ENCODE peak calls at places on chromosomes 12 and 14, in six cellular contexts. K is AG08396, W is ovary, T is LoVo, B is right lobe of liver, X is AG04450. E is an unnamed sample.

GRCh38 chr14:68888883-68889282 is 90.2 kb downstream of the ACTN1 start:
- DNase-seq in K (no peak), W (no peak), T (no peak), B (no peak), X (no peak), E (no peak)

GRCh38 chr12:111067498-111067897 is 147.1 kb upstream of the MYL2 start:
- DNase-seq in K (no peak), W (no peak), T (no peak), B (peak; percentile 85), X (no peak), E (no peak)

GRCh38 chr12:14256555-14257169 is 108.8 kb upstream of the ATF7IP start:
- DNase-seq in K (peak; percentile 71), W (peak; percentile 69), T (peak; percentile 76), B (peak; percentile 84), X (peak; percentile 73), E (peak; percentile 68)

GRCh38 chr14:80522936-80523335 is 311.6 kb upstream of the DIO2 start:
- DNase-seq in K (no peak), W (no peak), T (no peak), B (no peak), X (no peak), E (no peak)

GRCh38 chr14:23153891-23154796 is 29.3 kb downstream of the SLC7A8 start:
- DNase-seq in K (peak; percentile 87), W (peak; percentile 95), T (peak; percentile 78), B (peak; percentile 73), X (no peak), E (peak; percentile 49)

GRCh38 chr12:1716911-1717310 is 26.0 kb downstream of the ADIPOR2 start:
- DNase-seq in K (no peak), W (no peak), T (no peak), B (no peak), X (no peak), E (no peak)

GRCh38 chr12:67515679-67516363 is 132.7 kb upstream of the DYRK2 start:
- DNase-seq in K (no peak), W (no peak), T (no peak), B (no peak), X (no peak), E (no peak)

GRCh38 chr12:79997115-79997805 is 62.4 kb upstream of the PPP1R12A start:
- DNase-seq in K (no peak), W (no peak), T (no peak), B (no peak), X (no peak), E (no peak)

GRCh38 chr12:92539966-92540791 is 162.6 kb upstream of the PLEKHG7 start:
- DNase-seq in K (no peak), W (no peak), T (no peak), B (no peak), X (no peak), E (no peak)

GRCh38 chr12:47349770-47350408 is 270.1 kb upstream of the AMIGO2 start:
- DNase-seq in K (no peak), W (no peak), T (no peak), B (no peak), X (no peak), E (no peak)

GRCh38 chr12:123006977-123007376 is 26.5 kb downstream of the ARL6IP4 start:
- DNase-seq in K (peak; percentile 36), W (no peak), T (no peak), B (no peak), X (no peak), E (no peak)

GRCh38 chr14:61517861-61518802 is 177.2 kb upstream of the HIF1A start:
- DNase-seq in K (no peak), W (no peak), T (no peak), B (peak; percentile 85), X (no peak), E (no peak)

GRCh38 chr14:51382506-51382905 is 142.5 kb downstream of the TMX1 start:
- DNase-seq in K (no peak), W (no peak), T (no peak), B (no peak), X (no peak), E (no peak)

GRCh38 chr12:48015954-48016353 is 11.7 kb upstream of the COL2A1 start:
- DNase-seq in K (no peak), W (no peak), T (no peak), B (no peak), X (no peak), E (no peak)

GRCh38 chr14:22052795-22053194 is 379.2 kb upstream of the OR4E1 start:
- DNase-seq in K (no peak), W (no peak), T (no peak), B (no peak), X (no peak), E (no peak)

GRCh38 chr12:80763874-80764273 is 47.2 kb downstream of the MYF5 start:
- DNase-seq in K (no peak), W (no peak), T (peak; percentile 43), B (no peak), X (no peak), E (peak; percentile 30)

GRCh38 chr12:124498178-124498869 is 69.1 kb downstream of the NCOR2 start:
- DNase-seq in K (peak; percentile 62), W (no peak), T (no peak), B (no peak), X (no peak), E (no peak)

GRCh38 chr12:107564946-107565345 is 120.7 kb upstream of the PWP1 start:
- DNase-seq in K (no peak), W (no peak), T (no peak), B (no peak), X (no peak), E (no peak)

GRCh38 chr14:67517083-67517482 is 16.0 kb upstream of the PLEKHH1 start:
- DNase-seq in K (no peak), W (no peak), T (no peak), B (peak; percentile 51), X (no peak), E (no peak)

GRCh38 chr12:1926274-1926673 is 7.8 kb upstream of the CACNA2D4 start:
- DNase-seq in K (no peak), W (no peak), T (no peak), B (no peak), X (no peak), E (no peak)

GRCh38 chr12:29769162-29769820 is 14.5 kb downstream of the TMTC1 start:
- DNase-seq in K (peak; percentile 64), W (no peak), T (no peak), B (no peak), X (peak; percentile 88), E (no peak)

GRCh38 chr12:107584523-107584922 is 101.1 kb upstream of the PWP1 start:
- DNase-seq in K (no peak), W (no peak), T (no peak), B (no peak), X (no peak), E (no peak)

GRCh38 chr14:56138987-56139386 is 20.8 kb downstream of the PELI2 start:
- DNase-seq in K (no peak), W (no peak), T (no peak), B (no peak), X (no peak), E (no peak)

GRCh38 chr12:85188609-85189008 is 91.4 kb upstream of the ALX1 start:
- DNase-seq in K (no peak), W (no peak), T (no peak), B (no peak), X (no peak), E (no peak)

GRCh38 chr12:24901975-24902461 is 46.9 kb downstream of the BCAT1 start:
- DNase-seq in K (no peak), W (no peak), T (no peak), B (no peak), X (no peak), E (no peak)

GRCh38 chr12:95117178-95117599 is 43.8 kb upstream of the NR2C1 start:
- DNase-seq in K (peak; percentile 39), W (peak; percentile 83), T (peak; percentile 83), B (peak; percentile 64), X (peak; percentile 47), E (peak; percentile 22)

GRCh38 chr14:21268612-21269251 is 510 bp downstream of the HNRNPC start:
- DNase-seq in K (no peak), W (no peak), T (peak; percentile 37), B (no peak), X (no peak), E (peak; percentile 35)

GRCh38 chr12:42426733-42427132 is 100.8 kb downstream of the PPHLN1 start:
- DNase-seq in K (no peak), W (no peak), T (no peak), B (no peak), X (no peak), E (no peak)

GRCh38 chr14:91138511-91139359 is 24.9 kb downstream of the DGLUCY start:
- DNase-seq in K (no peak), W (no peak), T (no peak), B (no peak), X (no peak), E (no peak)